ENCODE peak calls at places on chromosomes 1 and 21, in five cellular contexts. N is endothelial cell; C is adrenal gland; L is activated CD8-positive, alpha-beta T cell treated with anti-CD3 and anti-CD28 coated beads for 36 hours; R is HS-5. M is an unnamed sample.

GRCh38 chr1:159889821-159890252 is 10.1 kb downstream of the CFAP45 start:
- DNase-seq in N (no peak), C (peak), L (no peak), R (peak), M (no peak)

GRCh38 chr1:53336146-53336545 is 8.3 kb upstream of the LRP8 start:
- DNase-seq in N (no peak), C (peak), L (no peak), R (no peak), M (no peak)

GRCh38 chr1:241352401-241352800 is 4.6 kb downstream of the RGS7 start:
- DNase-seq in N (no peak), C (no peak), L (no peak), R (no peak), M (no peak)

GRCh38 chr1:198491596-198491995 is 48.9 kb downstream of the ATP6V1G3 start:
- DNase-seq in N (no peak), C (no peak), L (no peak), R (no peak), M (no peak)

GRCh38 chr1:176789571-176790090 is 326.7 kb downstream of the PAPPA2 start:
- DNase-seq in N (no peak), C (no peak), L (no peak), R (no peak), M (no peak)

GRCh38 chr1:85200870-85201339 is at the start of gene SYDE2:
- DNase-seq in N (peak), C (peak), L (peak), R (no peak), M (peak)

GRCh38 chr1:4045397-4046010 is 145.4 kb upstream of the C1orf174 start:
- DNase-seq in N (no peak), C (no peak), L (no peak), R (no peak), M (no peak)

GRCh38 chr1:234881893-234882771 is 246.5 kb downstream of the TOMM20 start:
- DNase-seq in N (no peak), C (peak), L (peak), R (no peak), M (no peak)

GRCh38 chr1:29529677-29530278 is 293.5 kb downstream of the PTPRU start:
- DNase-seq in N (no peak), C (no peak), L (no peak), R (no peak), M (no peak)

GRCh38 chr1:58773406-58773840 is 10.4 kb downstream of the JUN start:
- DNase-seq in N (peak), C (no peak), L (peak), R (no peak), M (peak)

GRCh38 chr21:45644041-45644906 is 749 bp downstream of the PCBP3 start:
- DNase-seq in N (no peak), C (no peak), L (peak), R (no peak), M (peak)

GRCh38 chr1:159756397-159756796 is 24.4 kb upstream of the DUSP23 start:
- DNase-seq in N (no peak), C (peak), L (no peak), R (no peak), M (no peak)

GRCh38 chr1:64574301-64574700 is 104.4 kb downstream of the CACHD1 start:
- DNase-seq in N (no peak), C (peak), L (no peak), R (peak), M (no peak)

GRCh38 chr1:168428063-168428731 is 115.6 kb downstream of the XCL2 start:
- DNase-seq in N (no peak), C (no peak), L (no peak), R (no peak), M (peak)

GRCh38 chr21:34882719-34883131 is 166.4 kb downstream of the RUNX1 start:
- DNase-seq in N (no peak), C (no peak), L (no peak), R (no peak), M (no peak)

GRCh38 chr1:219753901-219754300 is 141.0 kb upstream of the ZC3H11B start:
- DNase-seq in N (no peak), C (no peak), L (no peak), R (no peak), M (no peak)

GRCh38 chr1:37410080-37410479 is 64.3 kb upstream of the ZC3H12A start:
- DNase-seq in N (no peak), C (no peak), L (peak), R (no peak), M (no peak)

GRCh38 chr1:157132111-157132510 is 6.1 kb downstream of the ETV3 start:
- DNase-seq in N (no peak), C (no peak), L (no peak), R (no peak), M (no peak)

GRCh38 chr21:28099296-28099695 is 893.4 kb downstream of the LTN1 start:
- DNase-seq in N (no peak), C (peak), L (no peak), R (no peak), M (peak)

M was measured in hepatocyte.